ENCODE peak calls at places on chromosomes 4 and X, in ten cellular contexts. One of them, this sample, is unnamed.

GRCh38 chr4:139153411-139154133 is 23.4 kb downstream of the ELF2 start:
- DNase-seq in activated effector memory CD4-positive, alpha-beta T cell treated with Interleukin-2 at 50 U/mL for 16 hours: no peak
- DNase-seq in CMK: no peak
- DNase-seq in SW 1271: no peak
- DNase-seq in RPMI8226: no peak
- DNase-seq in naive B cell: no peak
- DNase-seq in stimulated activated CD8-positive, alpha-beta memory T cell treated with anti-CD3 and anti-CD28 coated beads, Interleukin-12 subunit alpha, Interleukin-12 subunit beta, amount 100 ng/mL, for 1 hour: no peak
- DNase-seq in T-helper 1 cell: no peak
- DNase-seq in activated CD8-positive, alpha-beta T cell treated with anti-CD3 and anti-CD28 coated beads for 36 hours: no peak
- DNase-seq in IMR-90: peak
- DNase-seq in this sample: no peak

GRCh38 chrX:80876877-80877276 is 67.2 kb upstream of the BRWD3 start:
- DNase-seq in activated effector memory CD4-positive, alpha-beta T cell treated with Interleukin-2 at 50 U/mL for 16 hours: no peak
- DNase-seq in CMK: no peak
- DNase-seq in SW 1271: no peak
- DNase-seq in RPMI8226: peak
- DNase-seq in naive B cell: peak
- DNase-seq in stimulated activated CD8-positive, alpha-beta memory T cell treated with anti-CD3 and anti-CD28 coated beads, Interleukin-12 subunit alpha, Interleukin-12 subunit beta, amount 100 ng/mL, for 1 hour: no peak
- DNase-seq in T-helper 1 cell: no peak
- DNase-seq in activated CD8-positive, alpha-beta T cell treated with anti-CD3 and anti-CD28 coated beads for 36 hours: no peak
- DNase-seq in IMR-90: peak
- DNase-seq in this sample: no peak

GRCh38 chrX:129233791-129234190 is 289.5 kb downstream of the SMARCA1 start:
- DNase-seq in activated effector memory CD4-positive, alpha-beta T cell treated with Interleukin-2 at 50 U/mL for 16 hours: no peak
- DNase-seq in CMK: no peak
- DNase-seq in SW 1271: no peak
- DNase-seq in RPMI8226: no peak
- DNase-seq in naive B cell: no peak
- DNase-seq in stimulated activated CD8-positive, alpha-beta memory T cell treated with anti-CD3 and anti-CD28 coated beads, Interleukin-12 subunit alpha, Interleukin-12 subunit beta, amount 100 ng/mL, for 1 hour: no peak
- DNase-seq in T-helper 1 cell: no peak
- DNase-seq in activated CD8-positive, alpha-beta T cell treated with anti-CD3 and anti-CD28 coated beads for 36 hours: no peak
- DNase-seq in IMR-90: no peak
- DNase-seq in this sample: no peak

GRCh38 chr4:2725380-2725779 is 30.8 kb downstream of the TNIP2 start:
- DNase-seq in activated effector memory CD4-positive, alpha-beta T cell treated with Interleukin-2 at 50 U/mL for 16 hours: no peak
- DNase-seq in CMK: no peak
- DNase-seq in SW 1271: no peak
- DNase-seq in RPMI8226: no peak
- DNase-seq in naive B cell: no peak
- DNase-seq in stimulated activated CD8-positive, alpha-beta memory T cell treated with anti-CD3 and anti-CD28 coated beads, Interleukin-12 subunit alpha, Interleukin-12 subunit beta, amount 100 ng/mL, for 1 hour: no peak
- DNase-seq in T-helper 1 cell: no peak
- DNase-seq in activated CD8-positive, alpha-beta T cell treated with anti-CD3 and anti-CD28 coated beads for 36 hours: no peak
- DNase-seq in IMR-90: no peak
- DNase-seq in this sample: no peak

GRCh38 chr4:128725405-128725804 is 84.1 kb upstream of the JADE1 start:
- DNase-seq in activated effector memory CD4-positive, alpha-beta T cell treated with Interleukin-2 at 50 U/mL for 16 hours: no peak
- DNase-seq in CMK: no peak
- DNase-seq in SW 1271: no peak
- DNase-seq in RPMI8226: no peak
- DNase-seq in naive B cell: no peak
- DNase-seq in stimulated activated CD8-positive, alpha-beta memory T cell treated with anti-CD3 and anti-CD28 coated beads, Interleukin-12 subunit alpha, Interleukin-12 subunit beta, amount 100 ng/mL, for 1 hour: no peak
- DNase-seq in T-helper 1 cell: no peak
- DNase-seq in activated CD8-positive, alpha-beta T cell treated with anti-CD3 and anti-CD28 coated beads for 36 hours: no peak
- DNase-seq in IMR-90: no peak
- DNase-seq in this sample: no peak

GRCh38 chr4:33878710-33879109 is 2365.6 kb downstream of the ARAP2 start:
- DNase-seq in activated effector memory CD4-positive, alpha-beta T cell treated with Interleukin-2 at 50 U/mL for 16 hours: no peak
- DNase-seq in CMK: no peak
- DNase-seq in SW 1271: no peak
- DNase-seq in RPMI8226: no peak
- DNase-seq in naive B cell: no peak
- DNase-seq in stimulated activated CD8-positive, alpha-beta memory T cell treated with anti-CD3 and anti-CD28 coated beads, Interleukin-12 subunit alpha, Interleukin-12 subunit beta, amount 100 ng/mL, for 1 hour: no peak
- DNase-seq in T-helper 1 cell: no peak
- DNase-seq in activated CD8-positive, alpha-beta T cell treated with anti-CD3 and anti-CD28 coated beads for 36 hours: no peak
- DNase-seq in IMR-90: no peak
- DNase-seq in this sample: no peak

GRCh38 chrX:8462488-8462887 is 2.1 kb upstream of the VCX3B start:
- DNase-seq in activated effector memory CD4-positive, alpha-beta T cell treated with Interleukin-2 at 50 U/mL for 16 hours: no peak
- DNase-seq in CMK: no peak
- DNase-seq in SW 1271: no peak
- DNase-seq in RPMI8226: no peak
- DNase-seq in naive B cell: no peak
- DNase-seq in stimulated activated CD8-positive, alpha-beta memory T cell treated with anti-CD3 and anti-CD28 coated beads, Interleukin-12 subunit alpha, Interleukin-12 subunit beta, amount 100 ng/mL, for 1 hour: no peak
- DNase-seq in T-helper 1 cell: no peak
- DNase-seq in activated CD8-positive, alpha-beta T cell treated with anti-CD3 and anti-CD28 coated beads for 36 hours: no peak
- DNase-seq in IMR-90: no peak
- DNase-seq in this sample: no peak

GRCh38 chr4:83865417-83866150 is 329.7 kb downstream of the GPAT3 start:
- DNase-seq in activated effector memory CD4-positive, alpha-beta T cell treated with Interleukin-2 at 50 U/mL for 16 hours: no peak
- DNase-seq in CMK: no peak
- DNase-seq in SW 1271: no peak
- DNase-seq in RPMI8226: no peak
- DNase-seq in naive B cell: no peak
- DNase-seq in stimulated activated CD8-positive, alpha-beta memory T cell treated with anti-CD3 and anti-CD28 coated beads, Interleukin-12 subunit alpha, Interleukin-12 subunit beta, amount 100 ng/mL, for 1 hour: no peak
- DNase-seq in T-helper 1 cell: no peak
- DNase-seq in activated CD8-positive, alpha-beta T cell treated with anti-CD3 and anti-CD28 coated beads for 36 hours: no peak
- DNase-seq in IMR-90: no peak
- DNase-seq in this sample: no peak

GRCh38 chr4:27270435-27270834 is 409.8 kb downstream of the STIM2 start:
- DNase-seq in activated effector memory CD4-positive, alpha-beta T cell treated with Interleukin-2 at 50 U/mL for 16 hours: no peak
- DNase-seq in CMK: no peak
- DNase-seq in SW 1271: no peak
- DNase-seq in RPMI8226: no peak
- DNase-seq in naive B cell: no peak
- DNase-seq in stimulated activated CD8-positive, alpha-beta memory T cell treated with anti-CD3 and anti-CD28 coated beads, Interleukin-12 subunit alpha, Interleukin-12 subunit beta, amount 100 ng/mL, for 1 hour: no peak
- DNase-seq in T-helper 1 cell: no peak
- DNase-seq in activated CD8-positive, alpha-beta T cell treated with anti-CD3 and anti-CD28 coated beads for 36 hours: no peak
- DNase-seq in IMR-90: no peak
- DNase-seq in this sample: no peak

GRCh38 chr4:187414716-187415115 is 580.9 kb upstream of the ZFP42 start:
- DNase-seq in activated effector memory CD4-positive, alpha-beta T cell treated with Interleukin-2 at 50 U/mL for 16 hours: no peak
- DNase-seq in CMK: no peak
- DNase-seq in SW 1271: no peak
- DNase-seq in RPMI8226: no peak
- DNase-seq in naive B cell: no peak
- DNase-seq in stimulated activated CD8-positive, alpha-beta memory T cell treated with anti-CD3 and anti-CD28 coated beads, Interleukin-12 subunit alpha, Interleukin-12 subunit beta, amount 100 ng/mL, for 1 hour: no peak
- DNase-seq in T-helper 1 cell: no peak
- DNase-seq in activated CD8-positive, alpha-beta T cell treated with anti-CD3 and anti-CD28 coated beads for 36 hours: no peak
- DNase-seq in IMR-90: no peak
- DNase-seq in this sample: no peak

GRCh38 chr4:176788248-176788647 is 4.5 kb downstream of the VEGFC start:
- DNase-seq in activated effector memory CD4-positive, alpha-beta T cell treated with Interleukin-2 at 50 U/mL for 16 hours: no peak
- DNase-seq in CMK: no peak
- DNase-seq in SW 1271: no peak
- DNase-seq in RPMI8226: no peak
- DNase-seq in naive B cell: no peak
- DNase-seq in stimulated activated CD8-positive, alpha-beta memory T cell treated with anti-CD3 and anti-CD28 coated beads, Interleukin-12 subunit alpha, Interleukin-12 subunit beta, amount 100 ng/mL, for 1 hour: no peak
- DNase-seq in T-helper 1 cell: no peak
- DNase-seq in activated CD8-positive, alpha-beta T cell treated with anti-CD3 and anti-CD28 coated beads for 36 hours: no peak
- DNase-seq in IMR-90: no peak
- DNase-seq in this sample: no peak

GRCh38 chr4:74444891-74445642 is at the start of gene AREG:
- DNase-seq in activated effector memory CD4-positive, alpha-beta T cell treated with Interleukin-2 at 50 U/mL for 16 hours: peak
- DNase-seq in CMK: peak
- DNase-seq in SW 1271: peak
- DNase-seq in RPMI8226: peak
- DNase-seq in naive B cell: peak
- DNase-seq in stimulated activated CD8-positive, alpha-beta memory T cell treated with anti-CD3 and anti-CD28 coated beads, Interleukin-12 subunit alpha, Interleukin-12 subunit beta, amount 100 ng/mL, for 1 hour: peak
- DNase-seq in T-helper 1 cell: peak
- DNase-seq in activated CD8-positive, alpha-beta T cell treated with anti-CD3 and anti-CD28 coated beads for 36 hours: peak
- DNase-seq in IMR-90: peak
- DNase-seq in this sample: peak